ENCODE peak calls at places on chromosomes 13 and 19, in six cellular contexts. W is left ventricle myocardium inferior, Z is breast epithelium, O is GM12878, Q is heart left ventricle, I is cardiac muscle cell. F is an unnamed sample.

GRCh38 chr13:21242236-21242635 is 65.8 kb downstream of the MRPL57 start:
- DNase-seq in W (no peak), Z (no peak), O (no peak), Q (no peak), I (peak; percentile 39), F (peak; percentile 28)

GRCh38 chr19:5623397-5624153 is 692 bp downstream of the SAFB start:
- DNase-seq in W (no peak), Z (no peak), O (no peak), Q (no peak), I (no peak), F (no peak)

GRCh38 chr19:2488942-2489731 is 13.2 kb downstream of the GADD45B start:
- DNase-seq in W (peak; percentile 62), Z (peak; percentile 73), O (no peak), Q (peak; percentile 72), I (peak; percentile 93), F (peak; percentile 77)

GRCh38 chr19:48249502-48250014 is 6.2 kb downstream of the CARD8 start:
- DNase-seq in W (peak; percentile 41), Z (no peak), O (peak; percentile 78), Q (peak; percentile 69), I (no peak), F (no peak)

GRCh38 chr19:13960863-13961784 is 8.8 kb downstream of the DCAF15 start:
- DNase-seq in W (no peak), Z (no peak), O (no peak), Q (no peak), I (no peak), F (no peak)

GRCh38 chr13:26475176-26476110 is 82.0 kb upstream of the WASF3 start:
- DNase-seq in W (no peak), Z (no peak), O (no peak), Q (no peak), I (no peak), F (no peak)

GRCh38 chr13:110652231-110652730 is 36.9 kb downstream of the NAXD start:
- DNase-seq in W (no peak), Z (no peak), O (no peak), Q (no peak), I (no peak), F (no peak)

GRCh38 chr19:19740755-19741154 is 7.8 kb upstream of the ZNF14 start:
- DNase-seq in W (no peak), Z (no peak), O (no peak), Q (no peak), I (no peak), F (no peak)

GRCh38 chr13:94557836-94558235 is 38.1 kb downstream of the TGDS start:
- DNase-seq in W (no peak), Z (no peak), O (no peak), Q (no peak), I (no peak), F (no peak)

GRCh38 chr13:111900390-111901180 is 166.4 kb upstream of the SOX1 start:
- DNase-seq in W (no peak), Z (peak; percentile 38), O (no peak), Q (no peak), I (no peak), F (no peak)

GRCh38 chr13:99961634-99962033 is 9.9 kb downstream of the ZIC5 start:
- DNase-seq in W (no peak), Z (no peak), O (no peak), Q (no peak), I (no peak), F (no peak)

GRCh38 chr13:99997702-99998219 is 16.2 kb downstream of the ZIC2 start:
- DNase-seq in W (no peak), Z (no peak), O (no peak), Q (no peak), I (no peak), F (no peak)

GRCh38 chr19:51333836-51334460 is 8.0 kb downstream of the VSIG10L start:
- DNase-seq in W (no peak), Z (no peak), O (no peak), Q (no peak), I (no peak), F (peak; percentile 74)

GRCh38 chr13:108342369-108343289 is 73.1 kb downstream of the TNFSF13B start:
- DNase-seq in W (no peak), Z (no peak), O (peak; percentile 3), Q (no peak), I (peak; percentile 60), F (no peak)

GRCh38 chr13:111114362-111115050 is 604 bp upstream of the ARHGEF7 start:
- DNase-seq in W (peak; percentile 58), Z (no peak), O (no peak), Q (peak; percentile 52), I (peak; percentile 54), F (no peak)

GRCh38 chr13:79392882-79393563 is 13.0 kb downstream of the RBM26 start:
- DNase-seq in W (no peak), Z (no peak), O (no peak), Q (no peak), I (no peak), F (no peak)

GRCh38 chr19:54473983-54474382 is 887 bp upstream of the CDC42EP5 start:
- DNase-seq in W (no peak), Z (no peak), O (no peak), Q (no peak), I (no peak), F (no peak)

GRCh38 chr19:17575871-17576757 is 20.7 kb downstream of the COLGALT1 start:
- DNase-seq in W (no peak), Z (no peak), O (no peak), Q (no peak), I (no peak), F (no peak)

GRCh38 chr19:45320997-45321775 is 1.5 kb downstream of the CKM start:
- DNase-seq in W (no peak), Z (no peak), O (no peak), Q (no peak), I (no peak), F (no peak)

GRCh38 chr13:39401756-39402155 is 201.2 kb downstream of the LHFPL6 start:
- DNase-seq in W (no peak), Z (no peak), O (no peak), Q (no peak), I (no peak), F (no peak)

GRCh38 chr13:48896312-48896711 is 79.4 kb upstream of the FNDC3A start:
- DNase-seq in W (no peak), Z (no peak), O (no peak), Q (no peak), I (no peak), F (no peak)

DNA sequence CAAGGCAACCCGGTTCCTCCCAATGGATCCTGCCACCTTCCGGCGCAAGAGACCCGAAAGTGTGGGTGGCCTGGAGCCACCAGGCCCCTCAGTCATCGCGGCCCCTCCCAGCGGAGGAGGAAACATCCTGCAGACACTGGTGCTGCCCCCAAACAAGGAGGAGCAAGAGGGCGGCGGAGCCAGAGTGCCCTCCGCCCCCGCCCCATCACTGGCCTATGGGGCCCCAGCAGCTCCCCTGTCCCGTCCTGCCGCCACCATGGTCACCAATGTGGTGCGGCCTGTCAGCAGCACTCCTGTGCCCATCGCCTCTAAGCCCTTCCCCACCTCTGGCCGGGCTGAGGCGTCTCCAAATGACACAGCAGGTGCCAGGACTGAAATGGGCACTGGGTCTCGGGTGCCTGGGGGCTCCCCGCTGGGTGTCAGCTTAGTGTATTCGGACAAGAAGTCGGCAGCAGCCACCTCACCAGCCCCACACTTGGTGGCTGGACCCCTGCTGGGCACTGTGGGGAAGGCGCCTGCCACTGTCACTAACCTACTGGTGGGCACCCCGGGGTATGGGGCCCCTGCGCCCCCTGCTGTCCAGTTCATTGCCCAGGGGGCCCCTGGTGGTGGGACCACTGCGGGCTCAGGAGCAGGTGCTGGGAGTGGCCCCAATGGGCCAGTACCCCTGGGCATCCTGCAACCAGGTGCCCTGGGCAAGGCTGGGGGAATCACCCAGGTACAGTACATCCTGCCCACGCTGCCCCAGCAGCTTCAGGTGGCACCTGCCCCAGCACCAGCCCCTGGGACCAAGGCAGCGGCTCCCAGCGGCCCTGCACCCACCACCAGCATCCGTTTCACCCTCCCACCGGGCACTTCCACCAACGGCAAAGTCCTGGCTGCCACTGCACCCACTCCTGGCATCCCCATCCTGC is 11.2 kb upstream of the PRR19 start:
- DNase-seq in W (no peak), Z (no peak), O (no peak), Q (no peak), I (peak; percentile 52), F (peak; percentile 91)
- TF ChIP-seq CTCF in W (peak; percentile 49), Z (no peak), O (peak; percentile 63), Q (peak; percentile 40), I (peak; percentile 46), F (peak; percentile 93)

DNA sequence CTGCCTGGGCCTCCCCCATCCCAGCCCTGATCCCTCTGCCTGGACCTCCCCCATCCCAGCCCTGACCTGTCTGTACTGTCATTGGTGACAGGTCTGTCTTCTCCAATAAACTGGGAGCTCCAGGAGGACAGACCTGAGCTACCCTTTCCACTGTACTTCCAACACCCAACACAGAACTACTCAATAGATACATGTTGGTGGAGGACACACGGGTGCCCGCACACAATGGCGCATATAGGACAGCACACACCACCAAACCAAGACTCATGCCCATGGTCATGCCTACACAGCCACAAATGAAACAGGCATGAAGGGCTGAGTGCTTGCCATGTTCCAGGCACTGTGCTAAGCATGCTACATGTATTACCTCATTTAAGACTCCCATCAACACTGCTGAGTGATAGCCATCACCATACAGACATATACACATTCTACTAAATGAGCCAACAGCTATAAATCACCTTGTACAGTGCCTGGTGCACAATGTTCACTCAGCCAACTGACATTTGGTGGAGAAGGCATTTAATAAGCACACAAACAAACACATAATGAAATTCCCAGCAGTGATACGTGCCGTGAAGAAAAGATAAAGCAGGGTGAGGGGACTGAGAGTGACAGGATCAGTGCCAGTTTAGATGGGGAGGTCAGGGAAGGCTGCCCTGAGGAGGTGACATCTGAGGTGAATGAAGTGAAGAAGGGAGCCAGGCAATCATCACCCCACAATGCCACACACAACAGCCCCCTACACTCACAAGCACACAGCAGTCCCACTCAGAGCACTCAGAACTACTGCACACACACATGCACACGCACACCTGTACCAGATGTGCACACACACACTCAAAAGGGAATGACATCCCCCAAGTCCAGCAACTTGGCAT is 857 bp downstream of the POU2F2 start:
- DNase-seq in W (no peak), Z (no peak), O (no peak), Q (no peak), I (no peak), F (no peak)
- H3K27me3 ChIP-seq in W (peaks cover 98% of the 10 kb centered on the region), Z (no peaks in the 10 kb centered on the region), O (no peaks in the 10 kb centered on the region), Q (peaks cover 49% of the 10 kb centered on the region), I (peaks cover 51% of the 10 kb centered on the region), F (peaks cover 4% of the 10 kb centered on the region)

DNA sequence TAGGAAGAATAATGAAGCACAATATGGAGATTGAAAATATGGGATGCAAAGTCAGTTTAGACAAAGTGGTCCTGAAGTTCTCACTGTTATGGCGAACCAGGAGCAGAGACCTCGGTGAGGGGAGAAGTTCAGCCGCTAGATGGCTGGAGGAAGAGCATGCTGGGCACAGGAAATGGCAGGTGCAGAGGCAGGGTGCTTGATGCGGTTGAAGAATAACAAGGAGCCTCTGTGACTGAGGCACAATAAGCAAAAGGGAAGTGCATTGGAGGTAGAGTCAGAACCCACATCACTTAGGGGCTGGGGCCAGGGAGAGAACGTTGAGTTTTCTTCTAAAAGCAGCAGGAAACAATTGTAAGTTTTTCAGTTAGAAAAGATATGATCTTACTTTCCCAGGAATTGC is 1725.2 kb downstream of the EFNB2 start:
- DNase-seq in W (no peak), Z (no peak), O (no peak), Q (no peak), I (no peak), F (no peak)
- TF ChIP-seq CTCF in W (no peak), Z (no peak), O (no peak), Q (no peak), I (no peak), F (no peak)

DNA sequence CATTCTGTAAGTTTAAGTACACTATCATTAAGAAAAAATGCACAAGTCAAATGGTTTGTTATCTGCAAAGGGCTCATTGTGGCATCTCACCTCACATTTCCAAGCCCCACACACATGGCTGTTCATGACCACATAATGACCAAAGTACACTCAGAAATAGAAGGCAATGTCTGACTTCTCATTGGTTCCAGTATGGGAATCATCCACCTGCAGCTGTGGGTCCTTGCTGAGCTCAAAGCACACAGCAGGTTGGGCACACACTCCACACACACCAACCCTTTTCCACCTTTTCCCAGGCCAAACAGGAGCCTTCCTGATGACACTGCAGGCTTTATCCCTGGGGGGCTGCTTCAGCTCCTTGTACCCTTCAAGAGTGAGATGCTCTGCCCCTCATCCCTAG is 11.8 kb downstream of the CLC start:
- DNase-seq in W (no peak), Z (no peak), O (no peak), Q (no peak), I (no peak), F (no peak)
- H3K27me3 ChIP-seq in W (peaks cover 47% of the 10 kb centered on the region), Z (no peaks in the 10 kb centered on the region), O (no peaks in the 10 kb centered on the region), Q (no peaks in the 10 kb centered on the region), I (peaks cover 6% of the 10 kb centered on the region), F (no peaks in the 10 kb centered on the region)